ENCODE peak calls at places on chromosomes 13 and 19, in eight cellular contexts. U is HCT116; Q is GM12865; V is fibroblast of pulmonary artery; O is endothelial cell of umbilical vein; L is CD8-positive, alpha-beta T cell; C is CD4-positive, alpha-beta T cell; X is transverse colon. S is an unnamed sample.

GRCh38 chr13:39364797-39365468 is 238.1 kb downstream of the LHFPL6 start:
- DNase-seq in U (peak; percentile 0), O (no peak), C (no peak), Q (no peak), L (no peak), X (no peak), V (no peak), S (no peak)

GRCh38 chr13:46341112-46341711 is 45.8 kb downstream of the RUBCNL start:
- DNase-seq in L (no peak), O (no peak), X (no peak), U (no peak), C (no peak), Q (peak; percentile 66), V (peak; percentile 58), S (peak; percentile 32)

GRCh38 chr13:71210861-71211260 is 656.1 kb downstream of the DACH1 start:
- DNase-seq in O (peak; percentile 82), C (no peak), Q (no peak), V (no peak), U (no peak), X (no peak), L (no peak), S (no peak)

GRCh38 chr13:32938907-32939306 is 77.3 kb upstream of the KL start:
- DNase-seq in X (no peak), V (peak; percentile 45), U (no peak), L (no peak), O (no peak), Q (no peak), C (no peak), S (no peak)

GRCh38 chr13:107301724-107302374 is 733.9 kb upstream of the ARGLU1 start:
- DNase-seq in V (peak; percentile 31), U (no peak), O (peak; percentile 17), X (no peak), C (no peak), L (no peak), Q (no peak), S (no peak)

GRCh38 chr13:33721719-33722118 is 96.2 kb upstream of the RFC3 start:
- DNase-seq in Q (no peak), L (no peak), C (no peak), V (peak; percentile 64), X (no peak), U (no peak), O (peak; percentile 15), S (no peak)

GRCh38 chr13:32134241-32134801 is 102.7 kb downstream of the FRY start:
- DNase-seq in L (no peak), X (no peak), C (no peak), O (no peak), V (no peak), U (no peak), Q (no peak), S (no peak)

GRCh38 chr13:77717508-77717907 is 20.0 kb downstream of the SLAIN1 start:
- DNase-seq in Q (no peak), O (no peak), U (no peak), X (no peak), C (no peak), L (no peak), V (no peak), S (no peak)

GRCh38 chr19:19257137-19257536 is 16.0 kb downstream of the TM6SF2 start:
- DNase-seq in O (no peak), V (no peak), U (no peak), C (no peak), Q (no peak), L (no peak), X (no peak), S (no peak)

GRCh38 chr19:44848036-44848804 is 2.1 kb downstream of the NECTIN2 start:
- DNase-seq in Q (no peak), V (peak; percentile 63), L (no peak), O (peak; percentile 89), C (no peak), U (no peak), X (no peak), S (no peak)

GRCh38 chr13:26326562-26326961 is 72.6 kb downstream of the CDK8 start:
- DNase-seq in U (no peak), Q (no peak), V (no peak), O (no peak), X (no peak), C (no peak), L (no peak), S (no peak)

DNA sequence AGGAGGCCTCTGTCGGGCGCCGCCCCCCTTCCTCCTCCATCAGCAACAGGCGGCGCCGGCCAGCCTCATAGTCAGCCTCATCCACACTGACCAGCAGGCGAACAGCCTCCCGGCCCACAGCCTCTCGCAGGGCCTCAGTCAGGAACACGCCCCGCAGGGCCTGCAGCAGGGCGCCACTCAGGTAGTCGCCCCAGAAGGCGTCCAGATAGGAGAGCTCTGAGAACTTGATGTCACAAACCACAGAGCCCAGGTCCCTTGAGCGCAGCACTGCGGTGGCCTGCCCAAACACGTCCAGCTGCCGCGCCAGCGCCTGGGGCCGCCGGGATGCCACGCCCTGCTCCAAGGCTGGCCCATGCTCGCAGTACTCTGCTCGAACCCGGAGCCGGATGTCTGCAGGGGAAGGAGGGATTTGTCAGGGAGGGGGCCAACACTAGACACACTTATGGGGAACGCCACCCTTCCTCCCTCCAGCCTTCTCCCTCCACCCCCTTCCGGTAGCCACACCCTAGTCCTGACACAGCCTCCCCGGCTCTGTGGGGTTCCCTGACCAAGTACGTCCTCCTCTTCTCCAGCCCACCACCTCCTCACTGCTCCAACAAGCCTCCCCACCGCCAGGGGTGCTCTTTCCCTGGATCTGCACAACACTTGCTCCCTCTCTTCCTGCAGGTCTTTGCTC is 17.9 kb downstream of the DEDD2 start:
- DNase-seq in Q (peak; percentile 89), O (no peak), C (peak; percentile 61), X (peak; percentile 53), U (no peak), L (peak; percentile 36), V (no peak), S (peak; percentile 88)
- TF ChIP-seq CTCF in Q (peak; percentile 60), O (no peak), C (peak; percentile 10), X (no peak), U (no peak), L (peak; percentile 29), V (no peak), S (peak; percentile 53)

DNA sequence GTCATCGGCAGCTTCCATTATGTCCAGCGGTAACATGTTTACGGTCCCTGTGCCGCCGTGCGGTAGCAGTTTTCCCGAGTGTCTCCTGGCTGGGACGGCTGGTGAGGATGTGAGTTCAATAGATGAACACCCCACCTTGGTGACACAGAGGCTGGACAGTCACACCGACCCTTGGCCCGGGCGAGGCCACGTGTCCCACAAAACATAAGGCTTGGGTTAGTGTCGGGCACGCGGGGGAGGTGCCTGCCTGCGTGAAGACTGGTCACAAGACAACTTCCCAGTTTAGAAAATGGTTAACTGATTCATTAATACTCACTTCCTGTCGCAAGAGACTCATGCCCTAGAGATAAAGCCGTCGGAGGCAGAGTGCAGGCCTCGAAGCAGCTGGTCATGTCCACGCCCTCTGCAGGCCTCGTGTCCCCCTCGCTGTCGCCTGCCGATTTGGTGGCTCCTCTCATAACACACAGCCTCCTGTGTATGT is 17.2 kb downstream of the RASA3 start:
- DNase-seq in V (peak; percentile 84), U (no peak), O (peak; percentile 83), L (no peak), Q (no peak), X (peak; percentile 81), C (peak; percentile 11), S (no peak)
- TF ChIP-seq CTCF in V (peak; percentile 28), U (no peak), O (peak; percentile 19), L (no peak), Q (no peak), X (no peak), C (no peak), S (no peak)

DNA sequence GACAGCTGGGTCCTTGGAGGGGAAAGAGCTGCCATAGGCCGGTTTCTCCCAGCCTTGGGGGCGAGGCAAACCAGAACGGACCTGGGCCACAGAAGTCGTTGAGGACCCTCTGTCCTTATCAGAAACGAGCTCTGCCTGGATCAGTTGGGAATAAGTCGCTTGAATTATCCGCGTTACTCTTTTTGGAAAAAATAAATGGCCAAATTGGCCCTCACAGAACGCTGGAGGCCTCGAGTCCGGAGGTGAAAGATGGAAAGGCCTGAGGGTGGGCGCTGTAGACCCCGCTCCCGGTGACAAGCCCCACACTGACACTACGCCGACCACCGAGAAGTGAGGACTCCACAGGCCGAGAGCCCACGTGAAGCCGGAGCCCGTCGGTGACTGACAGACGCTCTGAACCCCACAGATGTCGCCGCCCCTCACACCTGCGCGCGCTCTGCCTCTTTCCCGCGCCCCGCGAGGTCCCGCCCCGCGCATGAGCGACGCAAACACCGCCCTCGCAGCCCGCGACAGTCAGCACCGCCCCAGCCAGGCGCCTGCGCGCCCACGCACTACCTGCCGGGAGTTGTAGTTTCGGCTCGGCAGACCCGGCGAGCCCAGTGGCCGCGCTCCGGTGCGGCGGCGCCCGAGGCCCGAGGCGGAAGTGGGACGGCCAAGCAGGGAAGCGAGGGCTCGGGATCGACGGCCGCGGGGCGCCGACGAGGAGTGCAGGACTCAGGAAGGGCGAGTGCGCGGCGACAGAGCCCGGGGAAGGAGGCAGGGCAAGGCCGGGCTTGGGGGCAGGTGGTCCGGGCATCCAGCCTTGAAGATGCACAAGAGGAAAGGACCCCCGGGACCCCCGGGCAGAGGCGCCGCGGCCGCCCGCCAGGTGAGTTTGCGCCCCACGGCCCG is at the start of the genes BRME1 and CC2D1A:
- DNase-seq in L (peak; percentile 90), X (peak; percentile 96), O (peak; percentile 85), V (peak; percentile 82), Q (peak; percentile 96), U (peak; percentile 76), C (peak; percentile 88), S (peak; percentile 99)
- TF ChIP-seq CTCF in L (no peak), X (no peak), O (no peak), V (no peak), Q (no peak), U (no peak), C (no peak), S (no peak)

GRCh38 chr19:4849019-4849418 is 17.5 kb upstream of the TICAM1 start:
- DNase-seq in Q (no peak), X (no peak), L (no peak), C (no peak), U (no peak), O (no peak), V (no peak), S (no peak)

GRCh38 chr19:4847190-4847973 is 15.9 kb upstream of the TICAM1 start:
- DNase-seq in V (no peak), X (no peak), Q (no peak), L (no peak), C (no peak), O (no peak), U (no peak), S (no peak)

GRCh38 chr19:4852484-4852883 is 15.0 kb downstream of the PLIN3 start:
- DNase-seq in C (no peak), U (no peak), Q (no peak), O (no peak), X (no peak), V (no peak), L (no peak), S (no peak)

DNA sequence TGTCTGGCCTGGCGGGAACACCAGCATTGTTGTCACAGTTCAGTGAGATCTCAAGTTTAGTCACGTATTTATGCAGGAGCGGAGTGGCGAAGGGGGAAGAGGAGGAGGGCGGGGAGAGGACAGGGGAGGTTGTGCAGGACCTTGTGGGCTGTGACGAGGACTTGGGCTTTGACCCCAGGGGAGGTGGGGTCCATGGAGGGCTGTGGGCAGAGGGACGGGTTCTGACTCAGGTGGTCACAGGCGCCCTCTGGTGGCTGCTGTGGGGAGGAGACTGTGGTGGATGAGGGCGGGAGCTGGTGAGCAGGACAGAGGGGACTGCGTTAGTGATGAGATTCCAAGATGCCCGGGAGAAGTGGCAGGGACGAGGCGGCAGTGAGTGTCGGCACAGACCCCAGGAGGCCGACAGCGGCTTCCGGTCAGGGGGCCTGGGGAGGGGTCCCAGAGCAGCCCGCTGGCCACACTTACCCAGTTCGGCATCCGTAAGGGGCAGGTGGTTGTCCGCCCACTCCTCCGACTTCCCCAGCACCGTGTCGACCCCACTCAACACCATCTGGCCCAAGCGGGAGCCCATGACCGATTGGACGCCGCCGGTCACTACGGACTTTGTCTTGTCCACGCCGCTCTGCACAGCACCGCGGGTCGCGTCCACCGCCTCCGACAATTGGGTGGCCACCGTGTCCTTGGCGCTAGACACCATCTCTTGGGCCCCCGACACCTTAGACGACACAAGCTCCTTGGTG is 15.7 kb downstream of the PLIN3 start:
- DNase-seq in C (peak; percentile 64), X (peak; percentile 70), O (peak; percentile 53), V (peak; percentile 55), L (peak; percentile 70), U (no peak), Q (peak; percentile 85), S (peak; percentile 87)
- TF ChIP-seq CTCF in C (peak; percentile 73), X (peak; percentile 82), O (peak; percentile 78), V (peak; percentile 89), L (peak; percentile 73), U (peak; percentile 87), Q (peak; percentile 93), S (peak; percentile 76)